ENCODE peak calls at places on chromosome 10, in eight cellular contexts. E is AG09309, K is Caki2, N is right atrium auricular region, M is K562, Z is mucosa of gallbladder, H is anterior cingulate cortex, U is NCI-H446. B is an unnamed sample.

GRCh38 chr10:53598914-53599313 is 826.3 kb upstream of the MBL2 start:
- DNase-seq in E (no peak), K (no peak), N (no peak), M (no peak), Z (no peak), H (no peak), U (no peak), B (peak)

GRCh38 chr10:132844069-132844809 is 58.3 kb upstream of the NKX6-2 start:
- DNase-seq in E (no peak), K (no peak), N (no peak), M (no peak), Z (no peak), H (no peak), U (no peak), B (no peak)

GRCh38 chr10:36559412-36559811 is 566.0 kb upstream of the ANKRD30A start:
- DNase-seq in E (no peak), K (no peak), N (no peak), M (no peak), Z (no peak), H (no peak), U (no peak), B (no peak)

GRCh38 chr10:118729641-118730258 is 25.0 kb downstream of the CACUL1 start:
- DNase-seq in E (no peak), K (no peak), N (no peak), M (no peak), Z (no peak), H (no peak), U (no peak), B (no peak)

GRCh38 chr10:100470367-100470766 is 7.6 kb downstream of the WNT8B start:
- DNase-seq in E (no peak), K (no peak), N (no peak), M (no peak), Z (no peak), H (no peak), U (no peak), B (no peak)

GRCh38 chr10:62082729-62083412 is 181.4 kb downstream of the ARID5B start:
- DNase-seq in E (no peak), K (peak), N (no peak), M (no peak), Z (no peak), H (no peak), U (no peak), B (no peak)

GRCh38 chr10:5933909-5934546 is 43.3 kb downstream of the IL15RA start:
- DNase-seq in E (no peak), K (no peak), N (no peak), M (peak), Z (no peak), H (no peak), U (no peak), B (no peak)

GRCh38 chr10:13053794-13054462 is 46.0 kb upstream of the OPTN start:
- DNase-seq in E (no peak), K (no peak), N (no peak), M (no peak), Z (no peak), H (no peak), U (no peak), B (no peak)

GRCh38 chr10:67110286-67110685 is 184.4 kb downstream of the LRRTM3 start:
- DNase-seq in E (no peak), K (no peak), N (no peak), M (no peak), Z (no peak), H (no peak), U (peak), B (no peak)

GRCh38 chr10:5924889-5925288 is 34.8 kb downstream of the FBH1 start:
- DNase-seq in E (no peak), K (no peak), N (no peak), M (no peak), Z (no peak), H (no peak), U (no peak), B (no peak)

GRCh38 chr10:95026461-95026860 is 42.8 kb downstream of the CYP2C8 start:
- DNase-seq in E (no peak), K (no peak), N (no peak), M (no peak), Z (no peak), H (no peak), U (no peak), B (no peak)

GRCh38 chr10:114691442-114691941 is 33.4 kb upstream of the ABLIM1 start:
- DNase-seq in E (no peak), K (peak), N (no peak), M (no peak), Z (no peak), H (no peak), U (no peak), B (peak)

GRCh38 chr10:3068968-3069737 is 1.8 kb downstream of the PFKP start:
- DNase-seq in E (no peak), K (peak), N (no peak), M (peak), Z (no peak), H (no peak), U (no peak), B (no peak)

GRCh38 chr10:3738855-3739350 is 46.1 kb downstream of the KLF6 start:
- DNase-seq in E (no peak), K (no peak), N (no peak), M (no peak), Z (no peak), H (no peak), U (no peak), B (peak)

GRCh38 chr10:30002438-30003266 is 56.7 kb downstream of the JCAD start:
- DNase-seq in E (no peak), K (peak), N (peak), M (peak), Z (peak), H (peak), U (no peak), B (peak)

GRCh38 chr10:77405771-77406241 is 231.8 kb downstream of the KCNMA1 start:
- DNase-seq in E (no peak), K (peak), N (no peak), M (peak), Z (peak), H (no peak), U (no peak), B (peak)

GRCh38 chr10:33799281-33799943 is 464.9 kb upstream of the NRP1 start:
- DNase-seq in E (no peak), K (peak), N (peak), M (no peak), Z (no peak), H (no peak), U (no peak), B (peak)

GRCh38 chr10:51832652-51833383 is 133.4 kb upstream of the CSTF2T start:
- DNase-seq in E (peak), K (peak), N (no peak), M (no peak), Z (no peak), H (no peak), U (no peak), B (peak)

GRCh38 chr10:18400201-18400910 is 251.0 kb downstream of the NSUN6 start:
- DNase-seq in E (no peak), K (peak), N (no peak), M (peak), Z (peak), H (no peak), U (no peak), B (no peak)

GRCh38 chr10:44958196-44958896 is 1.3 kb upstream of the RASSF4 start:
- DNase-seq in E (no peak), K (no peak), N (peak), M (no peak), Z (peak), H (no peak), U (no peak), B (peak)

GRCh38 chr10:89659185-89660131 is 14.4 kb upstream of the PANK1 start:
- DNase-seq in E (peak), K (no peak), N (no peak), M (no peak), Z (no peak), H (no peak), U (no peak), B (no peak)